ENCODE peak calls at places on chromosomes 2 and 18, in six cellular contexts. W is heart left ventricle, K is MCF 10A, D is spleen, B is fibroblast of the aortic adventitia, O is RWPE1. L is an unnamed sample.

GRCh38 chr2:44578401-44579135 is 216.8 kb downstream of the CAMKMT start:
- DNase-seq in B (peak; percentile 69), W (no peak), K (peak; percentile 97), D (no peak), O (peak; percentile 71), L (no peak)

GRCh38 chr2:46336560-46336959 is 39.4 kb downstream of the EPAS1 start:
- DNase-seq in W (no peak), D (no peak), B (peak; percentile 72), K (no peak), O (no peak), L (no peak)

GRCh38 chr2:68193144-68193543 is 35.5 kb downstream of the PNO1 start:
- DNase-seq in B (peak; percentile 35), W (no peak), K (no peak), O (no peak), D (no peak), L (no peak)

GRCh38 chr2:156672569-156673270 is 236.5 kb downstream of the GPD2 start:
- DNase-seq in D (no peak), O (no peak), W (no peak), K (no peak), B (no peak), L (no peak)

GRCh38 chr18:596288-596881 is 403 bp upstream of the CLUL1 start:
- DNase-seq in O (peak; percentile 73), W (no peak), D (no peak), K (peak; percentile 52), B (no peak), L (no peak)

GRCh38 chr2:217800433-217801114 is 202.2 kb downstream of the TNS1 start:
- DNase-seq in B (no peak), W (peak; percentile 46), O (no peak), K (no peak), D (no peak), L (no peak)

GRCh38 chr2:46029332-46029811 is 267.8 kb upstream of the EPAS1 start:
- DNase-seq in W (no peak), D (no peak), K (peak; percentile 2), O (peak; percentile 22), B (peak; percentile 40), L (no peak)

GRCh38 chr2:73827018-73827417 is 1.7 kb upstream of the STAMBP start:
- DNase-seq in D (no peak), O (no peak), K (peak; percentile 51), B (peak; percentile 59), W (no peak), L (no peak)

GRCh38 chr2:158325782-158326335 is 130.7 kb downstream of the CCDC148 start:
- DNase-seq in K (no peak), W (no peak), D (no peak), O (no peak), B (no peak), L (no peak)

GRCh38 chr2:160028431-160029269 is 33.8 kb downstream of the PLA2R1 start:
- DNase-seq in B (peak; percentile 93), D (no peak), O (no peak), K (peak; percentile 14), W (no peak), L (no peak)

GRCh38 chr2:22360735-22361374 is 1024.1 kb upstream of the KLHL29 start:
- DNase-seq in W (no peak), D (no peak), O (peak; percentile 5), K (peak; percentile 6), B (no peak), L (no peak)

GRCh38 chr2:181178823-181179412 is 198.5 kb downstream of the UBE2E3 start:
- DNase-seq in K (peak; percentile 21), B (no peak), O (peak; percentile 4), W (no peak), D (no peak), L (no peak)

GRCh38 chr2:84832772-84833461 is 48.0 kb downstream of the TRABD2A start:
- DNase-seq in W (no peak), K (no peak), B (no peak), O (no peak), D (peak; percentile 78), L (no peak)

GRCh38 chr2:7826656-7827055 is 855.2 kb upstream of the ID2 start:
- DNase-seq in O (no peak), K (no peak), B (no peak), W (no peak), D (no peak), L (no peak)

GRCh38 chr2:100396483-100396882 is 21.0 kb downstream of the CHST10 start:
- DNase-seq in D (no peak), O (no peak), W (no peak), K (no peak), B (no peak), L (peak; percentile 53)

GRCh38 chr2:35783723-35784122 is 571.9 kb upstream of the CRIM1 start:
- DNase-seq in W (no peak), D (no peak), B (no peak), O (peak; percentile 9), K (peak; percentile 32), L (no peak)

GRCh38 chr18:10579079-10579867 is 53.4 kb downstream of the NAPG start:
- DNase-seq in O (peak; percentile 37), K (peak; percentile 11), B (peak; percentile 42), D (no peak), W (no peak), L (no peak)

GRCh38 chr2:7706791-7707190 is 789.6 kb downstream of the RNF144A start:
- DNase-seq in B (no peak), D (no peak), O (no peak), W (no peak), K (peak; percentile 30), L (no peak)

GRCh38 chr2:131535526-131535925 is 7.8 kb downstream of the CCDC74A start:
- DNase-seq in W (peak; percentile 25), K (no peak), O (no peak), D (peak; percentile 65), B (no peak), L (peak; percentile 66)

GRCh38 chr2:232833830-232834229 is 36.2 kb upstream of the SNORC start:
- DNase-seq in O (no peak), D (no peak), K (no peak), W (no peak), B (no peak), L (no peak)

GRCh38 chr2:2836343-2837070 is 505.4 kb upstream of the MYT1L start:
- DNase-seq in D (peak; percentile 51), B (no peak), O (no peak), K (no peak), W (no peak), L (peak; percentile 62)

GRCh38 chr2:42928692-42929576 is 136.6 kb upstream of the HAAO start:
- DNase-seq in K (no peak), D (no peak), W (peak; percentile 55), B (peak; percentile 59), O (no peak), L (no peak)

GRCh38 chr2:86225581-86225980 is 26.3 kb downstream of the MRPL35 start:
- DNase-seq in O (no peak), W (peak; percentile 85), K (no peak), B (peak; percentile 63), D (peak; percentile 87), L (no peak)

GRCh38 chr2:3313845-3314375 is 63.7 kb downstream of the EIPR1 start:
- DNase-seq in O (no peak), D (peak; percentile 78), W (peak; percentile 45), K (no peak), B (no peak), L (no peak)

GRCh38 chr2:111537078-111537620 is 346.8 kb downstream of the ANAPC1 start:
- DNase-seq in K (no peak), B (no peak), O (no peak), W (no peak), D (no peak), L (no peak)

GRCh38 chr2:179020156-179020750 is 29.7 kb downstream of the CCDC141 start:
- DNase-seq in B (peak; percentile 17), D (no peak), O (peak; percentile 3), K (peak; percentile 68), W (no peak), L (no peak)

GRCh38 chr2:122643725-122644329 is 888.4 kb downstream of the TSN start:
- DNase-seq in K (peak; percentile 84), O (peak; percentile 81), D (no peak), W (no peak), B (peak; percentile 3), L (no peak)

DNA sequence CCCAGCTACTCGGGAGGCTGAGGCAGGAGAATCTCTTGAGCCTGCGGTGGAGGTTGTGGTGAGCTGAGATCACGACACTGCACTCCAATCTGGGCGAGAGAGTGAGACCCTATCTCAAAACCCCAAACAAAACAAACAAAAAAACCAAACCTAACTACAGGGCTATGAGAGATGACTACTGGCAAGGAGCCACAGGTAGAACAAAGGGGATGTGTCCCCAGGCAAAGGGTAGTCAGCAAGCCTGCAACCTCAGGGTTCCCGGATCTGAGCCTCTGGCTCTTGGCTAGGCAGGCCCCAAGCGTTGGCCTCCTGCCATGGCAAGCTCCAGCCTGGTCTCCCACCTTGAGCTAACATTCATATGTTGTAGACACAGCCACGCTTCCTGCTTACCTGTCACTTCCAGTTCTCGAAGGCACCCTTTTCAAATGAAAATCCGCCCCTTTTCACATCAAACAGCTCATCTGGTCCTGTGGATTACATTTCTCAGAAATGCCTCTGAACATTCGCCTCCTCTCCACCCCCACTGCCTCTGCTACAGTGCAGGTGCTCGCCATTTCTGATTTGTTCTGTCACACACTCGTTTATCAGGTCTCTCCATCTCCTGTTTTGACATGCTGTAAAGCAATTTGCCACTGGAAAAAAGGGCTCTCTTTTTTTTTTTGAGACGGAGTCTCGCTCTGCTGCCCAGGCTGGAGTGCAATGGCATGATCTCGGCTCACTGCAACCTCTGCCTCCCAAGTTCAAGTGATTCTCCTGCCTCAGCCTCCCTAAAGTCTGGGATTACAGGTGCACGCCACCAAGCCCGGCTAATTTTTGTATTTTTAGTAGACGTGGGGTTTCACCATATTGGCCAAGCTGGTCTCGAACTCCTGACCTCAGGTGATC is 13.1 kb upstream of the ACTR3 start:
- DNase-seq in D (peak; percentile 80), K (peak; percentile 84), B (no peak), W (no peak), O (peak; percentile 60), L (no peak)
- TF ChIP-seq CTCF in D (no peak), K (no peak), B (no peak), W (no peak), O (no peak), L (no peak)

GRCh38 chr2:109480486-109481195 is 133.1 kb downstream of the SEPTIN10 start:
- DNase-seq in O (no peak), W (no peak), K (no peak), D (peak; percentile 47), B (no peak), L (no peak)

GRCh38 chr2:109481599-109481998 is 132.2 kb downstream of the SEPTIN10 start:
- DNase-seq in D (peak; percentile 61), K (no peak), W (no peak), B (no peak), O (no peak), L (no peak)

GRCh38 chr2:109479804-109480203 is 134.0 kb downstream of the SEPTIN10 start:
- DNase-seq in B (no peak), W (no peak), D (peak; percentile 73), K (no peak), O (no peak), L (no peak)

GRCh38 chr2:109482371-109482841 is 131.4 kb downstream of the SEPTIN10 start:
- DNase-seq in D (peak; percentile 77), O (no peak), W (no peak), B (peak; percentile 49), K (no peak), L (no peak)

GRCh38 chr2:109481196-109481555 is 132.6 kb downstream of the SEPTIN10 start:
- DNase-seq in B (no peak), O (no peak), K (no peak), W (no peak), D (peak; percentile 71), L (no peak)
- TF ChIP-seq CTCF in B (no peak), O (no peak), K (no peak), W (no peak), D (no peak), L (no peak)

GRCh38 chr2:201257941-201258665 is 2.2 kb upstream of the CASP8 start:
- DNase-seq in K (peak; percentile 98), O (peak; percentile 87), D (peak; percentile 94), W (peak; percentile 76), B (peak; percentile 85), L (no peak)
- TF ChIP-seq CTCF in K (no peak), O (no peak), D (no peak), W (no peak), B (no peak), L (peak; percentile 38)

GRCh38 chr18:62336618-62337017 is 11.5 kb downstream of the TNFRSF11A start:
- DNase-seq in K (no peak), O (no peak), D (no peak), W (no peak), B (no peak), L (no peak)
- TF ChIP-seq CTCF in K (no peak), O (no peak), D (no peak), W (no peak), B (no peak), L (no peak)

L was measured in osteocyte.